ENCODE peak calls at places on chromosomes 3 and 15, in four cellular contexts. J is neuronal stem cell, T is thoracic aorta, A is A549. D is an unnamed sample.

GRCh38 chr3:150401285-150401684 is 6.8 kb upstream of the TSC22D2 start:
- DNase-seq in J (no peak), T (no peak), A (no peak), D (no peak)

GRCh38 chr3:195889843-195890407 is 18.4 kb downstream of the TNK2 start:
- DNase-seq in J (no peak), T (no peak), A (no peak), D (no peak)

GRCh38 chr3:14889188-14889587 is 58.2 kb upstream of the NR2C2 start:
- DNase-seq in J (no peak), T (no peak), A (no peak), D (no peak)

GRCh38 chr15:42080585-42081462 is 13.5 kb downstream of the PLA2G4D start:
- DNase-seq in J (no peak), T (no peak), A (no peak), D (no peak)

GRCh38 chr3:57530071-57530608 is 14.0 kb downstream of the DNAH12 start:
- DNase-seq in J (no peak), T (no peak), A (no peak), D (no peak)

GRCh38 chr15:74208901-74209559 is 6.4 kb upstream of the STRA6 start:
- DNase-seq in J (no peak), T (no peak), A (no peak), D (no peak)

GRCh38 chr3:189673535-189673934 is 42.3 kb downstream of the TP63 start:
- DNase-seq in J (no peak), T (no peak), A (no peak), D (no peak)

GRCh38 chr15:63238796-63239195 is 38.6 kb upstream of the APH1B start:
- DNase-seq in J (no peak), T (no peak), A (no peak), D (no peak)

GRCh38 chr15:78638658-78639314 is 2.2 kb downstream of the CHRNB4 start:
- DNase-seq in J (peak; percentile 77), T (no peak), A (peak; percentile 93), D (no peak)

GRCh38 chr15:93247466-93248121 is 158.6 kb upstream of the RGMA start:
- DNase-seq in J (no peak), T (no peak), A (no peak), D (no peak)

GRCh38 chr15:93252780-93253179 is 163.8 kb upstream of the RGMA start:
- DNase-seq in J (no peak), T (no peak), A (no peak), D (no peak)

GRCh38 chr15:93250905-93251304 is 161.9 kb upstream of the RGMA start:
- DNase-seq in J (no peak), T (no peak), A (no peak), D (peak; percentile 31)

GRCh38 chr15:93249599-93249998 is 160.6 kb upstream of the RGMA start:
- DNase-seq in J (no peak), T (no peak), A (no peak), D (no peak)

GRCh38 chr15:93250212-93250611 is 161.2 kb upstream of the RGMA start:
- DNase-seq in J (no peak), T (no peak), A (no peak), D (no peak)
- H3K4me1 ChIP-seq in J (peaks cover 11% of the 10 kb centered on the region), T (peaks cover 18% of the 10 kb centered on the region), A (no peaks in the 10 kb centered on the region), D (no peaks in the 10 kb centered on the region)

GRCh38 chr15:71275566-71276354 is 160.5 kb downstream of the THSD4 start:
- DNase-seq in J (no peak), T (no peak), A (no peak), D (no peak)
- H3K4me3 ChIP-seq in J (no peak overlapping the region), T (no peak overlapping the region), A (no peak overlapping the region), D (no peak overlapping the region)

GRCh38 chr3:66097647-66098046 is 58.9 kb upstream of the MAGI1 start:
- DNase-seq in J (no peak), T (no peak), A (no peak), D (no peak)
- H3K9me3 ChIP-seq in J (no peaks in the 10 kb centered on the region), T (no peaks in the 10 kb centered on the region), A (peaks cover 2% of the 10 kb centered on the region), D (no peaks in the 10 kb centered on the region)

GRCh38 chr3:187922704-187923393 is 177.6 kb upstream of the BCL6 start:
- DNase-seq in J (no peak), T (no peak), A (no peak), D (no peak)
- H3K4me1 ChIP-seq in J (no peaks in the 10 kb centered on the region), T (no peaks in the 10 kb centered on the region), A (peaks cover 20% of the 10 kb centered on the region), D (no peaks in the 10 kb centered on the region)